ENCODE peak calls at places on chromosomes 6 and 20, in eight cellular contexts. Y is nucleus accumbens; S is activated T-helper 1 cell treated with anti-CD3 and anti-CD28 coated beads, Interleukin-2, amount 50 U/mL, for 16 hours; Z is NCI-H1105; Q is hypothalamus; M is cardiac fibroblast; E is GM04504; I is psoas muscle. R is an unnamed sample.

GRCh38 chr6:39416026-39416425 is 93.5 kb upstream of the KCNK16 start:
- DNase-seq in Y (no peak), S (no peak), Z (no peak), Q (no peak), M (peak), E (no peak), I (no peak), R (no peak)

GRCh38 chr20:50266293-50267040 is 75.8 kb downstream of the CEBPB start:
- DNase-seq in Y (no peak), S (no peak), Z (no peak), Q (no peak), M (no peak), E (no peak), I (peak), R (no peak)

GRCh38 chr6:121839891-121840290 is 404.4 kb downstream of the GJA1 start:
- DNase-seq in Y (no peak), S (no peak), Z (no peak), Q (no peak), M (peak), E (no peak), I (no peak), R (no peak)

GRCh38 chr6:11999245-11999644 is 12.9 kb upstream of the HIVEP1 start:
- DNase-seq in Y (no peak), S (no peak), Z (no peak), Q (no peak), M (no peak), E (no peak), I (no peak), R (no peak)

GRCh38 chr6:37242429-37243052 is 15.0 kb upstream of the TBC1D22B start:
- DNase-seq in Y (no peak), S (no peak), Z (no peak), Q (no peak), M (peak), E (peak), I (no peak), R (no peak)

GRCh38 chr6:79170915-79171314 is 63.6 kb downstream of the HMGN3 start:
- DNase-seq in Y (no peak), S (no peak), Z (peak), Q (no peak), M (peak), E (no peak), I (no peak), R (peak)

GRCh38 chr20:17326096-17326495 is 99.3 kb downstream of the PCSK2 start:
- DNase-seq in Y (no peak), S (no peak), Z (no peak), Q (no peak), M (no peak), E (no peak), I (no peak), R (no peak)

GRCh38 chr6:48068326-48069191 is 42.4 kb downstream of the PTCHD4 start:
- DNase-seq in Y (no peak), S (no peak), Z (peak), Q (no peak), M (no peak), E (no peak), I (no peak), R (peak)

GRCh38 chr6:15274696-15275387 is 29.0 kb downstream of the JARID2 start:
- DNase-seq in Y (no peak), S (no peak), Z (no peak), Q (no peak), M (peak), E (no peak), I (no peak), R (no peak)

GRCh38 chr20:62913043-62913630 is 13.2 kb downstream of the DIDO1 start:
- DNase-seq in Y (no peak), S (no peak), Z (no peak), Q (no peak), M (no peak), E (no peak), I (no peak), R (no peak)

GRCh38 chr6:292506-293184 is 358 bp downstream of the DUSP22 start:
- DNase-seq in Y (no peak), S (peak), Z (no peak), Q (no peak), M (peak), E (no peak), I (peak), R (no peak)

GRCh38 chr6:39934060-39934757 is at the start of gene MOCS1:
- DNase-seq in Y (peak), S (no peak), Z (peak), Q (peak), M (peak), E (peak), I (peak), R (no peak)

GRCh38 chr6:1267057-1267732 is 44.7 kb upstream of the FOXQ1 start:
- DNase-seq in Y (no peak), S (no peak), Z (no peak), Q (no peak), M (no peak), E (no peak), I (no peak), R (no peak)

GRCh38 chr6:133892444-133893323 is 3.8 kb downstream of the TCF21 start:
- DNase-seq in Y (no peak), S (no peak), Z (no peak), Q (no peak), M (peak), E (no peak), I (no peak), R (no peak)

GRCh38 chr20:20360464-20360863 is 7.4 kb upstream of the INSM1 start:
- DNase-seq in Y (peak), S (no peak), Z (peak), Q (peak), M (peak), E (peak), I (no peak), R (peak)

GRCh38 chr20:2596673-2597279 is 55.7 kb upstream of the NOP56 start:
- DNase-seq in Y (no peak), S (no peak), Z (no peak), Q (no peak), M (peak), E (no peak), I (no peak), R (no peak)

GRCh38 chr6:39876826-39877225 is 57.4 kb downstream of the MOCS1 start:
- DNase-seq in Y (no peak), S (no peak), Z (no peak), Q (no peak), M (no peak), E (no peak), I (no peak), R (no peak)

GRCh38 chr6:44850367-44850766 is 462.9 kb downstream of the CDC5L start:
- DNase-seq in Y (no peak), S (no peak), Z (no peak), Q (no peak), M (peak), E (no peak), I (no peak), R (no peak)

GRCh38 chr6:104969785-104970581 is 13.1 kb downstream of the LIN28B start:
- DNase-seq in Y (no peak), S (no peak), Z (no peak), Q (no peak), M (no peak), E (no peak), I (no peak), R (no peak)

GRCh38 chr20:57326667-57327455 is 2.7 kb upstream of the SPO11 start:
- DNase-seq in Y (no peak), S (no peak), Z (peak), Q (no peak), M (no peak), E (no peak), I (no peak), R (peak)

GRCh38 chr20:48945840-48946514 is 24.5 kb downstream of the ARFGEF2 start:
- DNase-seq in Y (no peak), S (no peak), Z (no peak), Q (no peak), M (peak), E (no peak), I (no peak), R (no peak)

GRCh38 chr20:3238616-3239025 is 369 bp downstream of the SLC4A11 start:
- DNase-seq in Y (no peak), S (peak), Z (no peak), Q (no peak), M (peak), E (no peak), I (no peak), R (no peak)

GRCh38 chr6:31225735-31226134 is 46.2 kb downstream of the HLA-C start:
- DNase-seq in Y (no peak), S (no peak), Z (no peak), Q (no peak), M (peak), E (no peak), I (no peak), R (no peak)

GRCh38 chr20:44111712-44112335 is 75.2 kb downstream of the JPH2 start:
- DNase-seq in Y (no peak), S (no peak), Z (no peak), Q (no peak), M (peak), E (peak), I (no peak), R (no peak)

GRCh38 chr6:2478200-2478599 is 232.8 kb upstream of the GMDS start:
- DNase-seq in Y (no peak), S (no peak), Z (no peak), Q (no peak), M (peak), E (no peak), I (no peak), R (no peak)

GRCh38 chr20:44700306-44700705 is 14.9 kb upstream of the CCN5 start:
- DNase-seq in Y (no peak), S (no peak), Z (no peak), Q (no peak), M (no peak), E (no peak), I (no peak), R (no peak)

GRCh38 chr6:41200296-41200900 is 551 bp downstream of the TREML2 start:
- DNase-seq in Y (no peak), S (peak), Z (no peak), Q (no peak), M (peak), E (no peak), I (no peak), R (no peak)

R was measured in COR-L47.